ENCODE peak calls at places on chromosomes 12 and 14, in seven cellular contexts. One of them, this sample, is unnamed.

GRCh38 chr12:96878704-96879103 is 28.4 kb upstream of the NEDD1 start:
- DNase-seq in cardiac fibroblast: peak
- DNase-seq in Ammon's horn: no peak
- DNase-seq in left cardiac atrium: no peak
- DNase-seq in lung: no peak
- DNase-seq in Kasumi-1: no peak
- DNase-seq in posterior cingulate gyrus: no peak
- DNase-seq in this sample: no peak

GRCh38 chr14:73295198-73295796 is 58.0 kb downstream of the PAPLN start:
- DNase-seq in left cardiac atrium: no peak
- DNase-seq in lung: no peak
- DNase-seq in Kasumi-1: peak
- DNase-seq in posterior cingulate gyrus: no peak
- DNase-seq in Ammon's horn: peak
- DNase-seq in cardiac fibroblast: peak
- DNase-seq in this sample: no peak

GRCh38 chr12:77231548-77231947 is 166.2 kb upstream of the E2F7 start:
- DNase-seq in Ammon's horn: peak
- DNase-seq in left cardiac atrium: peak
- DNase-seq in cardiac fibroblast: peak
- DNase-seq in lung: peak
- DNase-seq in posterior cingulate gyrus: no peak
- DNase-seq in Kasumi-1: peak
- DNase-seq in this sample: peak

GRCh38 chr12:68971404-68971803 is 38.4 kb upstream of the CPM start:
- DNase-seq in Kasumi-1: no peak
- DNase-seq in left cardiac atrium: no peak
- DNase-seq in posterior cingulate gyrus: no peak
- DNase-seq in cardiac fibroblast: peak
- DNase-seq in Ammon's horn: no peak
- DNase-seq in lung: peak
- DNase-seq in this sample: no peak

GRCh38 chr14:90056821-90057220 is 5.0 kb upstream of the KCNK13 start:
- DNase-seq in cardiac fibroblast: no peak
- DNase-seq in lung: no peak
- DNase-seq in Ammon's horn: no peak
- DNase-seq in left cardiac atrium: no peak
- DNase-seq in posterior cingulate gyrus: no peak
- DNase-seq in Kasumi-1: no peak
- DNase-seq in this sample: no peak

GRCh38 chr14:37150414-37150813 is 22.0 kb downstream of the SLC25A21 start:
- DNase-seq in lung: no peak
- DNase-seq in Kasumi-1: peak
- DNase-seq in Ammon's horn: peak
- DNase-seq in cardiac fibroblast: peak
- DNase-seq in posterior cingulate gyrus: no peak
- DNase-seq in left cardiac atrium: no peak
- DNase-seq in this sample: no peak

GRCh38 chr12:115385141-115385540 is 701.2 kb upstream of the TBX3 start:
- DNase-seq in posterior cingulate gyrus: no peak
- DNase-seq in Kasumi-1: no peak
- DNase-seq in left cardiac atrium: no peak
- DNase-seq in Ammon's horn: no peak
- DNase-seq in cardiac fibroblast: no peak
- DNase-seq in lung: no peak
- DNase-seq in this sample: no peak

GRCh38 chr12:83474369-83474768 is 787.7 kb downstream of the TMTC2 start:
- DNase-seq in Kasumi-1: no peak
- DNase-seq in left cardiac atrium: no peak
- DNase-seq in Ammon's horn: no peak
- DNase-seq in lung: no peak
- DNase-seq in cardiac fibroblast: no peak
- DNase-seq in posterior cingulate gyrus: no peak
- DNase-seq in this sample: no peak

GRCh38 chr12:16524378-16524777 is 81.6 kb downstream of the LMO3 start:
- DNase-seq in lung: no peak
- DNase-seq in Kasumi-1: no peak
- DNase-seq in left cardiac atrium: no peak
- DNase-seq in posterior cingulate gyrus: no peak
- DNase-seq in Ammon's horn: no peak
- DNase-seq in cardiac fibroblast: peak
- DNase-seq in this sample: no peak

GRCh38 chr12:14845350-14845750 is 2.0 kb upstream of the ART4 start:
- DNase-seq in Kasumi-1: peak
- DNase-seq in left cardiac atrium: peak
- DNase-seq in Ammon's horn: peak
- DNase-seq in lung: peak
- DNase-seq in posterior cingulate gyrus: peak
- DNase-seq in cardiac fibroblast: peak
- DNase-seq in this sample: no peak

GRCh38 chr14:73153272-73153671 is 17.0 kb downstream of the PSEN1 start:
- DNase-seq in posterior cingulate gyrus: no peak
- DNase-seq in Ammon's horn: no peak
- DNase-seq in cardiac fibroblast: peak
- DNase-seq in lung: no peak
- DNase-seq in Kasumi-1: no peak
- DNase-seq in left cardiac atrium: no peak
- DNase-seq in this sample: no peak

GRCh38 chr12:50690923-50691322 is 73.0 kb upstream of the ATF1 start:
- DNase-seq in posterior cingulate gyrus: peak
- DNase-seq in cardiac fibroblast: peak
- DNase-seq in Ammon's horn: peak
- DNase-seq in lung: no peak
- DNase-seq in left cardiac atrium: peak
- DNase-seq in Kasumi-1: no peak
- DNase-seq in this sample: no peak

GRCh38 chr12:45966486-45966885 is 23.9 kb downstream of the SCAF11 start:
- DNase-seq in Kasumi-1: peak
- DNase-seq in posterior cingulate gyrus: no peak
- DNase-seq in cardiac fibroblast: peak
- DNase-seq in lung: no peak
- DNase-seq in Ammon's horn: no peak
- DNase-seq in left cardiac atrium: no peak
- DNase-seq in this sample: no peak

GRCh38 chr14:29629839-29630238 is 297.8 kb downstream of the PRKD1 start:
- DNase-seq in left cardiac atrium: no peak
- DNase-seq in posterior cingulate gyrus: no peak
- DNase-seq in lung: no peak
- DNase-seq in cardiac fibroblast: no peak
- DNase-seq in Ammon's horn: no peak
- DNase-seq in Kasumi-1: no peak
- DNase-seq in this sample: no peak

GRCh38 chr14:31024042-31024480 is 1.4 kb upstream of the AP4S1 start:
- DNase-seq in Kasumi-1: no peak
- DNase-seq in Ammon's horn: no peak
- DNase-seq in cardiac fibroblast: no peak
- DNase-seq in lung: no peak
- DNase-seq in posterior cingulate gyrus: no peak
- DNase-seq in left cardiac atrium: no peak
- DNase-seq in this sample: no peak

GRCh38 chr12:4448943-4449861 is 3.6 kb upstream of the FGF6 start:
- DNase-seq in Ammon's horn: no peak
- DNase-seq in lung: peak
- DNase-seq in posterior cingulate gyrus: no peak
- DNase-seq in left cardiac atrium: no peak
- DNase-seq in cardiac fibroblast: peak
- DNase-seq in Kasumi-1: no peak
- DNase-seq in this sample: no peak

GRCh38 chr12:105110851-105111250 is 3.3 kb downstream of the WASHC4 start:
- DNase-seq in Kasumi-1: no peak
- DNase-seq in posterior cingulate gyrus: no peak
- DNase-seq in lung: no peak
- DNase-seq in left cardiac atrium: no peak
- DNase-seq in Ammon's horn: no peak
- DNase-seq in cardiac fibroblast: no peak
- DNase-seq in this sample: no peak

GRCh38 chr14:38951451-38951850 is 151.6 kb downstream of the SEC23A start:
- DNase-seq in Kasumi-1: no peak
- DNase-seq in Ammon's horn: no peak
- DNase-seq in cardiac fibroblast: peak
- DNase-seq in left cardiac atrium: no peak
- DNase-seq in posterior cingulate gyrus: no peak
- DNase-seq in lung: no peak
- DNase-seq in this sample: no peak

GRCh38 chr12:57883057-57883456 is 36.5 kb upstream of the CTDSP2 start:
- DNase-seq in left cardiac atrium: no peak
- DNase-seq in cardiac fibroblast: no peak
- DNase-seq in Ammon's horn: no peak
- DNase-seq in posterior cingulate gyrus: no peak
- DNase-seq in lung: no peak
- DNase-seq in Kasumi-1: no peak
- DNase-seq in this sample: no peak

GRCh38 chr12:108400060-108400459 is 60.9 kb upstream of the CMKLR1 start:
- DNase-seq in Ammon's horn: peak
- DNase-seq in left cardiac atrium: no peak
- DNase-seq in lung: no peak
- DNase-seq in posterior cingulate gyrus: no peak
- DNase-seq in Kasumi-1: no peak
- DNase-seq in cardiac fibroblast: no peak
- DNase-seq in this sample: no peak

GRCh38 chr12:26425587-26426260 is 230.4 kb downstream of the SSPN start:
- DNase-seq in Kasumi-1: no peak
- DNase-seq in Ammon's horn: no peak
- DNase-seq in left cardiac atrium: no peak
- DNase-seq in lung: no peak
- DNase-seq in cardiac fibroblast: peak
- DNase-seq in posterior cingulate gyrus: no peak
- DNase-seq in this sample: no peak

GRCh38 chr12:123571343-123571813 is 13.0 kb upstream of the TMED2 start:
- DNase-seq in left cardiac atrium: peak
- DNase-seq in lung: peak
- DNase-seq in cardiac fibroblast: peak
- DNase-seq in Ammon's horn: peak
- DNase-seq in Kasumi-1: no peak
- DNase-seq in posterior cingulate gyrus: peak
- DNase-seq in this sample: no peak

GRCh38 chr14:52032196-52032865 is 36.5 kb downstream of the NID2 start:
- DNase-seq in cardiac fibroblast: peak
- DNase-seq in Kasumi-1: no peak
- DNase-seq in posterior cingulate gyrus: no peak
- DNase-seq in lung: no peak
- DNase-seq in Ammon's horn: no peak
- DNase-seq in left cardiac atrium: no peak
- DNase-seq in this sample: no peak

GRCh38 chr14:69845787-69846186 is 33.4 kb upstream of the SMOC1 start:
- DNase-seq in posterior cingulate gyrus: no peak
- DNase-seq in lung: no peak
- DNase-seq in left cardiac atrium: no peak
- DNase-seq in Kasumi-1: no peak
- DNase-seq in Ammon's horn: no peak
- DNase-seq in cardiac fibroblast: no peak
- DNase-seq in this sample: no peak

GRCh38 chr14:57182760-57183503 is 85.8 kb downstream of the EXOC5 start:
- DNase-seq in Ammon's horn: no peak
- DNase-seq in cardiac fibroblast: peak
- DNase-seq in left cardiac atrium: no peak
- DNase-seq in posterior cingulate gyrus: no peak
- DNase-seq in lung: no peak
- DNase-seq in Kasumi-1: no peak
- DNase-seq in this sample: no peak